ENCODE peak calls at places on chromosomes 12 and 14, in five cellular contexts. S is ELF-1; N is cardiac septum; K is CD4-positive, CD25-positive, alpha-beta regulatory T cell; F is NCI-H1105. E is an unnamed sample.

GRCh38 chr14:21184252-21184651 is 28.4 kb upstream of the OR5AU1 start:
- DNase-seq in K (no peak), S (no peak), F (no peak), N (no peak), E (no peak)

GRCh38 chr14:21993070-21993469 is 319.5 kb upstream of the OR4E1 start:
- DNase-seq in K (no peak), N (no peak), S (no peak), F (no peak), E (no peak)

GRCh38 chr12:47942327-47943230 is 20.8 kb upstream of the TMEM106C start:
- DNase-seq in N (no peak), S (peak), F (no peak), K (peak), E (peak)

GRCh38 chr12:68964013-68964412 is 31.0 kb upstream of the CPM start:
- DNase-seq in S (no peak), N (no peak), K (no peak), F (no peak), E (no peak)

GRCh38 chr12:76921891-76922664 is 43.3 kb upstream of the CSRP2 start:
- DNase-seq in F (no peak), N (no peak), S (no peak), K (no peak), E (no peak)

GRCh38 chr12:12398026-12398859 is 41.4 kb downstream of the BORCS5 start:
- DNase-seq in S (no peak), K (no peak), F (no peak), N (no peak), E (no peak)

GRCh38 chr12:109994262-109995175 is 1.6 kb downstream of the GIT2 start:
- DNase-seq in N (no peak), S (no peak), F (no peak), K (peak), E (no peak)

GRCh38 chr12:25083211-25083610 is 111.7 kb downstream of the DNAI7 start:
- DNase-seq in K (no peak), F (no peak), N (no peak), S (no peak), E (no peak)

GRCh38 chr14:102150636-102151195 is 11.0 kb downstream of the WDR20 start:
- DNase-seq in S (no peak), K (no peak), F (no peak), N (no peak), E (no peak)

GRCh38 chr12:124700810-124701594 is 133.6 kb upstream of the NCOR2 start:
- DNase-seq in S (peak), N (no peak), K (no peak), F (no peak), E (no peak)

GRCh38 chr12:6925239-6925542 is 2.6 kb upstream of the ATN1 start:
- DNase-seq in S (no peak), K (no peak), N (no peak), F (no peak), E (peak)

GRCh38 chr14:81176224-81176623 is 44.5 kb downstream of the GTF2A1 start:
- DNase-seq in F (no peak), N (no peak), S (no peak), K (no peak), E (no peak)

GRCh38 chr12:53253298-53253697 is 14.8 kb upstream of the ESPL1 start:
- DNase-seq in K (no peak), S (no peak), N (no peak), F (no peak), E (no peak)

GRCh38 chr14:52312872-52313492 is 1.1 kb upstream of the PTGER2 start:
- DNase-seq in S (no peak), K (no peak), F (no peak), N (no peak), E (no peak)

GRCh38 chr12:116411977-116412376 is 134.5 kb upstream of the MED13L start:
- DNase-seq in S (no peak), K (no peak), N (no peak), F (no peak), E (no peak)

GRCh38 chr12:79597910-79598309 is 92.9 kb downstream of the PAWR start:
- DNase-seq in S (no peak), N (no peak), F (no peak), K (no peak), E (no peak)

GRCh38 chr14:68797180-68797670 is 4.4 kb upstream of the ZFP36L1 start:
- DNase-seq in N (peak), S (peak), K (no peak), F (no peak), E (no peak)